ENCODE peak calls at places on chromosomes 2 and 18, in five cellular contexts. A is stimulated activated CD8-positive, alpha-beta memory T cell treated with anti-CD3 and anti-CD28 coated beads, Interleukin-4, amount 100 ng/mL, for 1 hour; H is T1000; O is A549; X is NCI-H1694. J is an unnamed sample.

GRCh38 chr2:166573393-166573792 is 79.3 kb upstream of the SCN7A start:
- DNase-seq in X (no peak), H (no peak), A (no peak), O (no peak), J (no peak)

GRCh38 chr2:233513953-233514655 is 52.5 kb downstream of the USP40 start:
- DNase-seq in A (no peak), O (no peak), X (no peak), H (no peak), J (peak; percentile 38)

GRCh38 chr2:150211164-150211631 is 276.3 kb downstream of the RND3 start:
- DNase-seq in O (no peak), H (no peak), A (no peak), X (no peak), J (no peak)

GRCh38 chr18:63881851-63882250 is 5.7 kb upstream of the SERPINB2 start:
- DNase-seq in X (no peak), O (no peak), A (no peak), H (no peak), J (no peak)

GRCh38 chr2:95351080-95351915 is 51.2 kb upstream of the FAHD2A start:
- DNase-seq in H (no peak), A (no peak), O (no peak), X (no peak), J (no peak)

GRCh38 chr2:152573168-152573567 is 144.1 kb downstream of the PRPF40A start:
- DNase-seq in A (no peak), O (peak; percentile 43), H (no peak), X (no peak), J (no peak)

GRCh38 chr2:236782938-236783337 is 213.3 kb downstream of the ACKR3 start:
- DNase-seq in X (no peak), H (no peak), O (peak; percentile 10), A (no peak), J (no peak)

GRCh38 chr18:58552057-58552461 is 76.8 kb downstream of the ALPK2 start:
- DNase-seq in H (no peak), A (no peak), O (no peak), X (no peak), J (no peak)

GRCh38 chr18:23036611-23037259 is 98.5 kb upstream of the CABLES1 start:
- DNase-seq in A (no peak), O (no peak), H (no peak), X (no peak), J (no peak)

GRCh38 chr2:65939687-65940086 is 495.2 kb upstream of the MEIS1 start:
- DNase-seq in X (no peak), A (no peak), O (no peak), H (no peak), J (no peak)

GRCh38 chr2:223109341-223109740 is 57.4 kb downstream of the KCNE4 start:
- DNase-seq in X (no peak), A (no peak), H (no peak), O (no peak), J (no peak)

GRCh38 chr2:237629739-237630138 is 2.4 kb downstream of the LRRFIP1 start:
- DNase-seq in O (no peak), A (no peak), H (no peak), X (no peak), J (no peak)

GRCh38 chr18:12403601-12404506 is 3.9 kb upstream of the PRELID3A start:
- DNase-seq in A (no peak), H (no peak), O (peak; percentile 51), X (no peak), J (no peak)

GRCh38 chr2:197628043-197628500 is 47.3 kb downstream of the RFTN2 start:
- DNase-seq in H (peak; percentile 29), X (no peak), O (no peak), A (no peak), J (no peak)